ENCODE peak calls at places on chromosomes 7 and 10, in ten cellular contexts. One of them, this sample, is unnamed.

GRCh38 chr10:16967000-16967865 is 150.0 kb upstream of the RSU1 start:
- DNase-seq in vagina: no peak
- DNase-seq in midbrain: no peak
- DNase-seq in sciatic nerve: no peak
- DNase-seq in WERI-Rb-1: no peak
- DNase-seq in left cardiac atrium: no peak
- DNase-seq in astrocyte of the spinal cord: peak; percentile 88
- DNase-seq in cerebellum: no peak
- DNase-seq in tibial artery: no peak
- DNase-seq in neural progenitor cell: no peak
- DNase-seq in this sample: no peak

GRCh38 chr7:1053002-1053411 is 8.7 kb downstream of the GPR146 start:
- DNase-seq in cerebellum: peak; percentile 48
- DNase-seq in vagina: no peak
- DNase-seq in sciatic nerve: no peak
- DNase-seq in midbrain: no peak
- DNase-seq in WERI-Rb-1: no peak
- DNase-seq in astrocyte of the spinal cord: no peak
- DNase-seq in left cardiac atrium: peak; percentile 70
- DNase-seq in tibial artery: no peak
- DNase-seq in neural progenitor cell: peak; percentile 67
- DNase-seq in this sample: no peak

GRCh38 chr10:72292223-72292691 is 18.5 kb downstream of the DDIT4 start:
- DNase-seq in cerebellum: no peak
- DNase-seq in astrocyte of the spinal cord: no peak
- DNase-seq in neural progenitor cell: no peak
- DNase-seq in sciatic nerve: no peak
- DNase-seq in tibial artery: no peak
- DNase-seq in WERI-Rb-1: no peak
- DNase-seq in vagina: no peak
- DNase-seq in midbrain: no peak
- DNase-seq in left cardiac atrium: no peak
- DNase-seq in this sample: no peak

GRCh38 chr10:44462338-44462914 is 77.5 kb upstream of the CXCL12 start:
- DNase-seq in sciatic nerve: no peak
- DNase-seq in astrocyte of the spinal cord: no peak
- DNase-seq in neural progenitor cell: no peak
- DNase-seq in left cardiac atrium: no peak
- DNase-seq in tibial artery: no peak
- DNase-seq in midbrain: no peak
- DNase-seq in vagina: no peak
- DNase-seq in cerebellum: no peak
- DNase-seq in WERI-Rb-1: no peak
- DNase-seq in this sample: no peak

GRCh38 chr7:84258628-84259027 is 64.0 kb upstream of the SEMA3A start:
- DNase-seq in tibial artery: no peak
- DNase-seq in WERI-Rb-1: no peak
- DNase-seq in astrocyte of the spinal cord: peak; percentile 70
- DNase-seq in neural progenitor cell: no peak
- DNase-seq in left cardiac atrium: no peak
- DNase-seq in midbrain: no peak
- DNase-seq in sciatic nerve: no peak
- DNase-seq in cerebellum: no peak
- DNase-seq in vagina: no peak
- DNase-seq in this sample: no peak

GRCh38 chr7:134835463-134835823 is 56.0 kb downstream of the CALD1 start:
- DNase-seq in midbrain: no peak
- DNase-seq in tibial artery: no peak
- DNase-seq in WERI-Rb-1: no peak
- DNase-seq in sciatic nerve: no peak
- DNase-seq in vagina: no peak
- DNase-seq in neural progenitor cell: no peak
- DNase-seq in left cardiac atrium: no peak
- DNase-seq in cerebellum: no peak
- DNase-seq in astrocyte of the spinal cord: no peak
- DNase-seq in this sample: no peak

GRCh38 chr10:27747096-27747451 is 1.5 kb upstream of the MKX start:
- DNase-seq in vagina: no peak
- DNase-seq in cerebellum: no peak
- DNase-seq in neural progenitor cell: peak; percentile 64
- DNase-seq in left cardiac atrium: no peak
- DNase-seq in sciatic nerve: no peak
- DNase-seq in astrocyte of the spinal cord: no peak
- DNase-seq in tibial artery: no peak
- DNase-seq in WERI-Rb-1: no peak
- DNase-seq in midbrain: no peak
- DNase-seq in this sample: no peak

GRCh38 chr10:19788075-19788686 is 28.1 kb upstream of the PLXDC2 start:
- DNase-seq in astrocyte of the spinal cord: peak; percentile 75
- DNase-seq in tibial artery: no peak
- DNase-seq in neural progenitor cell: peak; percentile 66
- DNase-seq in WERI-Rb-1: peak; percentile 8
- DNase-seq in sciatic nerve: no peak
- DNase-seq in vagina: no peak
- DNase-seq in midbrain: peak; percentile 6
- DNase-seq in left cardiac atrium: no peak
- DNase-seq in cerebellum: peak; percentile 1
- DNase-seq in this sample: no peak

GRCh38 chr7:51118628-51119027 is 198.0 kb downstream of the COBL start:
- DNase-seq in astrocyte of the spinal cord: no peak
- DNase-seq in neural progenitor cell: no peak
- DNase-seq in tibial artery: no peak
- DNase-seq in vagina: no peak
- DNase-seq in WERI-Rb-1: no peak
- DNase-seq in left cardiac atrium: no peak
- DNase-seq in cerebellum: no peak
- DNase-seq in sciatic nerve: no peak
- DNase-seq in midbrain: no peak
- DNase-seq in this sample: no peak

GRCh38 chr7:117679120-117679519 is 194.1 kb downstream of the CTTNBP2 start:
- DNase-seq in sciatic nerve: no peak
- DNase-seq in midbrain: no peak
- DNase-seq in left cardiac atrium: no peak
- DNase-seq in neural progenitor cell: no peak
- DNase-seq in vagina: no peak
- DNase-seq in WERI-Rb-1: no peak
- DNase-seq in tibial artery: no peak
- DNase-seq in astrocyte of the spinal cord: no peak
- DNase-seq in cerebellum: no peak
- DNase-seq in this sample: no peak

GRCh38 chr7:130974794-130975193 is 240.8 kb upstream of the KLF14 start:
- DNase-seq in vagina: no peak
- DNase-seq in neural progenitor cell: no peak
- DNase-seq in tibial artery: no peak
- DNase-seq in cerebellum: no peak
- DNase-seq in sciatic nerve: no peak
- DNase-seq in midbrain: no peak
- DNase-seq in WERI-Rb-1: no peak
- DNase-seq in astrocyte of the spinal cord: no peak
- DNase-seq in left cardiac atrium: no peak
- DNase-seq in this sample: no peak

GRCh38 chr10:80487791-80488538 is 33.9 kb downstream of the TSPAN14 start:
- DNase-seq in vagina: no peak
- DNase-seq in cerebellum: no peak
- DNase-seq in neural progenitor cell: no peak
- DNase-seq in midbrain: peak; percentile 22
- DNase-seq in left cardiac atrium: no peak
- DNase-seq in WERI-Rb-1: no peak
- DNase-seq in sciatic nerve: no peak
- DNase-seq in tibial artery: peak; percentile 69
- DNase-seq in astrocyte of the spinal cord: no peak
- DNase-seq in this sample: no peak

GRCh38 chr7:11607676-11608075 is 224.3 kb downstream of the THSD7A start:
- DNase-seq in left cardiac atrium: peak; percentile 24
- DNase-seq in tibial artery: no peak
- DNase-seq in vagina: no peak
- DNase-seq in neural progenitor cell: no peak
- DNase-seq in astrocyte of the spinal cord: no peak
- DNase-seq in sciatic nerve: no peak
- DNase-seq in WERI-Rb-1: no peak
- DNase-seq in cerebellum: peak; percentile 4
- DNase-seq in midbrain: no peak
- DNase-seq in this sample: no peak

GRCh38 chr7:19772323-19772722 is 1.1 kb downstream of the TMEM196 start:
- DNase-seq in sciatic nerve: no peak
- DNase-seq in vagina: no peak
- DNase-seq in cerebellum: no peak
- DNase-seq in left cardiac atrium: no peak
- DNase-seq in neural progenitor cell: peak; percentile 47
- DNase-seq in midbrain: no peak
- DNase-seq in astrocyte of the spinal cord: no peak
- DNase-seq in WERI-Rb-1: no peak
- DNase-seq in tibial artery: no peak
- DNase-seq in this sample: no peak

GRCh38 chr7:135291809-135292253 is 58.2 kb downstream of the STRA8 start:
- DNase-seq in WERI-Rb-1: no peak
- DNase-seq in midbrain: no peak
- DNase-seq in vagina: peak; percentile 67
- DNase-seq in cerebellum: no peak
- DNase-seq in sciatic nerve: no peak
- DNase-seq in astrocyte of the spinal cord: peak; percentile 88
- DNase-seq in neural progenitor cell: no peak
- DNase-seq in left cardiac atrium: no peak
- DNase-seq in tibial artery: no peak
- DNase-seq in this sample: no peak

GRCh38 chr7:129437190-129437589 is 3.0 kb downstream of the STRIP2 start:
- DNase-seq in midbrain: no peak
- DNase-seq in WERI-Rb-1: no peak
- DNase-seq in astrocyte of the spinal cord: no peak
- DNase-seq in neural progenitor cell: no peak
- DNase-seq in left cardiac atrium: no peak
- DNase-seq in vagina: no peak
- DNase-seq in tibial artery: no peak
- DNase-seq in cerebellum: no peak
- DNase-seq in sciatic nerve: no peak
- DNase-seq in this sample: no peak

This sample was measured in memory B cell.